ENCODE peak calls at places on chromosome 11, in ten cellular contexts. K, N, E, M, W, X, J, T, F and L are unnamed samples.

GRCh38 chr11:103744496-103745153 is 291.8 kb upstream of the DDI1 start:
- DNase-seq in K (no peak), N (no peak), E (peak), M (no peak), W (no peak), X (no peak), J (no peak), T (no peak), F (no peak), L (no peak)

GRCh38 chr11:68927280-68928107 is 23.8 kb downstream of the IGHMBP2 start:
- DNase-seq in K (peak), N (peak), E (peak), M (no peak), W (no peak), X (peak), J (no peak), T (peak), F (peak), L (no peak)

GRCh38 chr11:26867286-26867685 is 126.6 kb upstream of the FIBIN start:
- DNase-seq in K (no peak), N (peak), E (no peak), M (no peak), W (no peak), X (no peak), J (peak), T (no peak), F (no peak), L (no peak)

GRCh38 chr11:126358763-126359160 is 3.3 kb downstream of the ST3GAL4 start:
- DNase-seq in K (no peak), N (no peak), E (no peak), M (no peak), W (no peak), X (no peak), J (no peak), T (no peak), F (no peak), L (no peak)

GRCh38 chr11:85620243-85620642 is 6.9 kb downstream of the DLG2 start:
- DNase-seq in K (no peak), N (no peak), E (no peak), M (no peak), W (no peak), X (no peak), J (peak), T (no peak), F (no peak), L (no peak)

GRCh38 chr11:13109616-13110015 is 100.5 kb downstream of the RASSF10 start:
- DNase-seq in K (no peak), N (no peak), E (no peak), M (no peak), W (no peak), X (no peak), J (no peak), T (no peak), F (no peak), L (no peak)

GRCh38 chr11:19633276-19633675 is 79.4 kb upstream of the NAV2 start:
- DNase-seq in K (no peak), N (no peak), E (no peak), M (peak), W (no peak), X (no peak), J (no peak), T (peak), F (no peak), L (no peak)

GRCh38 chr11:17983569-17983968 is 29.3 kb downstream of the SERGEF start:
- DNase-seq in K (no peak), N (no peak), E (no peak), M (no peak), W (no peak), X (no peak), J (no peak), T (no peak), F (no peak), L (no peak)

GRCh38 chr11:75839851-75840250 is 24.8 kb downstream of the UVRAG start:
- DNase-seq in K (no peak), N (peak), E (no peak), M (no peak), W (no peak), X (no peak), J (no peak), T (no peak), F (no peak), L (no peak)

GRCh38 chr11:35590412-35590811 is 27.8 kb upstream of the FJX1 start:
- DNase-seq in K (no peak), N (no peak), E (no peak), M (no peak), W (no peak), X (no peak), J (no peak), T (no peak), F (no peak), L (no peak)

GRCh38 chr11:84194696-84195095 is 908.5 kb upstream of the CCDC90B start:
- DNase-seq in K (no peak), N (no peak), E (no peak), M (no peak), W (no peak), X (no peak), J (no peak), T (no peak), F (no peak), L (no peak)

GRCh38 chr11:114208371-114208770 is 87.8 kb upstream of the NNMT start:
- DNase-seq in K (no peak), N (no peak), E (no peak), M (no peak), W (peak), X (no peak), J (peak), T (no peak), F (no peak), L (no peak)

GRCh38 chr11:66637557-66638176 is 836 bp upstream of the RBM4 start:
- DNase-seq in K (no peak), N (no peak), E (no peak), M (no peak), W (no peak), X (no peak), J (no peak), T (no peak), F (no peak), L (no peak)

GRCh38 chr11:44556735-44557409 is 8.6 kb upstream of the CD82 start:
- DNase-seq in K (peak), N (peak), E (peak), M (no peak), W (peak), X (no peak), J (peak), T (peak), F (peak), L (no peak)

GRCh38 chr11:120703358-120704152 is 192.0 kb downstream of the GRIK4 start:
- DNase-seq in K (no peak), N (no peak), E (peak), M (no peak), W (no peak), X (no peak), J (no peak), T (no peak), F (no peak), L (no peak)

GRCh38 chr11:14007566-14007965 is 45.0 kb downstream of the SPON1 start:
- DNase-seq in K (no peak), N (no peak), E (no peak), M (no peak), W (no peak), X (no peak), J (no peak), T (no peak), F (no peak), L (no peak)

GRCh38 chr11:32034149-32034548 is 56.7 kb upstream of the RCN1 start:
- DNase-seq in K (no peak), N (peak), E (no peak), M (no peak), W (no peak), X (no peak), J (peak), T (no peak), F (no peak), L (no peak)

GRCh38 chr11:125468025-125468424 is 28.0 kb downstream of the FEZ1 start:
- DNase-seq in K (no peak), N (no peak), E (no peak), M (no peak), W (no peak), X (no peak), J (no peak), T (no peak), F (no peak), L (no peak)

GRCh38 chr11:85941380-85941973 is 86.3 kb downstream of the CCDC83 start:
- DNase-seq in K (peak), N (peak), E (peak), M (peak), W (peak), X (no peak), J (peak), T (peak), F (peak), L (peak)

GRCh38 chr11:2891901-2892214 is 6.3 kb upstream of the CDKN1C start:
- DNase-seq in K (no peak), N (no peak), E (no peak), M (no peak), W (no peak), X (no peak), J (no peak), T (no peak), F (no peak), L (no peak)

GRCh38 chr11:2752204-2752772 is 52.5 kb upstream of the KCNQ1OT1 start:
- DNase-seq in K (no peak), N (peak), E (no peak), M (no peak), W (no peak), X (no peak), J (peak), T (no peak), F (no peak), L (no peak)